ENCODE peak calls at places on chromosomes 4 and X, in four cellular contexts. One of them, this sample, is unnamed.

GRCh38 chr4:74714731-74715130 is 79.6 kb downstream of the BTC start:
- DNase-seq in HepG2: no peak
- DNase-seq in GM12878: no peak
- DNase-seq in K562: no peak
- DNase-seq in this sample: no peak

GRCh38 chrX:15816886-15817285 is 26.6 kb downstream of the ZRSR2 start:
- DNase-seq in HepG2: no peak
- DNase-seq in K562: no peak
- DNase-seq in GM12878: peak
- DNase-seq in this sample: no peak

GRCh38 chr4:182231503-182231902 is 11.7 kb upstream of the TENM3 start:
- DNase-seq in HepG2: no peak
- DNase-seq in K562: no peak
- DNase-seq in GM12878: no peak
- DNase-seq in this sample: no peak

GRCh38 chr4:17788956-17789355 is 7.5 kb upstream of the FAM184B start:
- DNase-seq in GM12878: no peak
- DNase-seq in HepG2: no peak
- DNase-seq in K562: no peak
- DNase-seq in this sample: no peak

GRCh38 chr4:148634476-148634875 is 192.3 kb upstream of the NR3C2 start:
- DNase-seq in GM12878: no peak
- DNase-seq in K562: no peak
- DNase-seq in HepG2: no peak
- DNase-seq in this sample: no peak

GRCh38 chr4:88734403-88734949 is 36.8 kb upstream of the NAP1L5 start:
- DNase-seq in K562: no peak
- DNase-seq in HepG2: no peak
- DNase-seq in GM12878: no peak
- DNase-seq in this sample: no peak

GRCh38 chr4:26345541-26345940 is 24.7 kb downstream of the RBPJ start:
- DNase-seq in HepG2: no peak
- DNase-seq in K562: no peak
- DNase-seq in GM12878: no peak
- DNase-seq in this sample: no peak

GRCh38 chr4:143251781-143252180 is 67.1 kb downstream of the USP38 start:
- DNase-seq in GM12878: no peak
- DNase-seq in HepG2: no peak
- DNase-seq in K562: no peak
- DNase-seq in this sample: no peak

GRCh38 chr4:187547281-187547680 is 448.3 kb upstream of the ZFP42 start:
- DNase-seq in GM12878: no peak
- DNase-seq in HepG2: no peak
- DNase-seq in K562: no peak
- DNase-seq in this sample: no peak

GRCh38 chrX:103616676-103617186 is 9.0 kb downstream of the TCEAL3 start:
- DNase-seq in GM12878: no peak
- DNase-seq in HepG2: no peak
- DNase-seq in K562: no peak
- DNase-seq in this sample: no peak

GRCh38 chr4:79947386-79947785 is 125.6 kb downstream of the ANTXR2 start:
- DNase-seq in K562: no peak
- DNase-seq in GM12878: no peak
- DNase-seq in HepG2: no peak
- DNase-seq in this sample: no peak

GRCh38 chrX:112840382-112841113 is at the start of gene AMOT:
- DNase-seq in K562: peak
- DNase-seq in HepG2: peak
- DNase-seq in GM12878: no peak
- DNase-seq in this sample: peak

GRCh38 chr4:168586926-168587325 is 90.1 kb downstream of the PALLD start:
- DNase-seq in HepG2: no peak
- DNase-seq in GM12878: no peak
- DNase-seq in K562: no peak
- DNase-seq in this sample: no peak

GRCh38 chrX:96756491-96756890 is 71.8 kb downstream of the DIAPH2 start:
- DNase-seq in K562: no peak
- DNase-seq in GM12878: no peak
- DNase-seq in HepG2: no peak
- DNase-seq in this sample: no peak

GRCh38 chr4:136337216-136337615 is 1195.1 kb downstream of the PCDH18 start:
- DNase-seq in K562: no peak
- DNase-seq in HepG2: no peak
- DNase-seq in GM12878: no peak
- DNase-seq in this sample: no peak

GRCh38 chr4:182648766-182649165 is 268.4 kb downstream of the DCTD start:
- DNase-seq in HepG2: no peak
- DNase-seq in GM12878: no peak
- DNase-seq in K562: no peak
- DNase-seq in this sample: no peak

GRCh38 chrX:27555514-27555913 is 34.6 kb upstream of the DCAF8L2 start:
- DNase-seq in HepG2: peak
- DNase-seq in GM12878: no peak
- DNase-seq in K562: no peak
- DNase-seq in this sample: peak

GRCh38 chrX:19599253-19599652 is 83.9 kb upstream of the MAP3K15 start:
- DNase-seq in GM12878: no peak
- DNase-seq in K562: no peak
- DNase-seq in HepG2: no peak
- DNase-seq in this sample: no peak

GRCh38 chr4:99845708-99846469 is 29.3 kb downstream of the DAPP1 start:
- DNase-seq in GM12878: no peak
- DNase-seq in HepG2: no peak
- DNase-seq in K562: no peak
- DNase-seq in this sample: no peak

GRCh38 chrX:41472231-41472815 is 25.2 kb downstream of the NYX start:
- DNase-seq in K562: no peak
- DNase-seq in GM12878: no peak
- DNase-seq in HepG2: no peak
- DNase-seq in this sample: no peak

GRCh38 chrX:83892433-83892832 is 31.5 kb downstream of the CYLC1 start:
- DNase-seq in GM12878: no peak
- DNase-seq in HepG2: no peak
- DNase-seq in K562: no peak
- DNase-seq in this sample: no peak

GRCh38 chrX:44873415-44874270 is 655 bp downstream of the KDM6A start:
- DNase-seq in GM12878: no peak
- DNase-seq in K562: peak
- DNase-seq in HepG2: no peak
- DNase-seq in this sample: peak

GRCh38 chrX:115561605-115562491 is 874 bp downstream of the PLS3 start:
- DNase-seq in HepG2: peak
- DNase-seq in GM12878: no peak
- DNase-seq in K562: no peak
- DNase-seq in this sample: peak

GRCh38 chrX:2928583-2929434 is at the start of gene ARSD:
- DNase-seq in HepG2: peak
- DNase-seq in K562: no peak
- DNase-seq in GM12878: no peak
- DNase-seq in this sample: no peak

GRCh38 chr4:129929052-129929451 is 833.1 kb downstream of the C4orf33 start:
- DNase-seq in GM12878: no peak
- DNase-seq in HepG2: no peak
- DNase-seq in K562: no peak
- DNase-seq in this sample: peak

GRCh38 chrX:20231598-20231997 is 35.1 kb downstream of the RPS6KA3 start:
- DNase-seq in K562: no peak
- DNase-seq in GM12878: no peak
- DNase-seq in HepG2: no peak
- DNase-seq in this sample: no peak

GRCh38 chrX:4671344-4671743 is 957.9 kb upstream of the PRKX start:
- DNase-seq in K562: no peak
- DNase-seq in HepG2: no peak
- DNase-seq in GM12878: no peak
- DNase-seq in this sample: no peak

GRCh38 chr4:138562544-138562961 is 320.4 kb upstream of the SLC7A11 start:
- DNase-seq in GM12878: peak
- DNase-seq in K562: no peak
- DNase-seq in HepG2: no peak
- DNase-seq in this sample: no peak

GRCh38 chr4:6463311-6464289 is 8.8 kb downstream of the PPP2R2C start:
- DNase-seq in GM12878: no peak
- DNase-seq in HepG2: no peak
- DNase-seq in K562: no peak
- DNase-seq in this sample: no peak

GRCh38 chr4:132614682-132615081 is 534.4 kb upstream of the PCDH10 start:
- DNase-seq in GM12878: no peak
- DNase-seq in K562: no peak
- DNase-seq in HepG2: no peak
- DNase-seq in this sample: no peak

GRCh38 chrX:3380603-3381002 is 34.2 kb upstream of the MXRA5 start:
- DNase-seq in GM12878: no peak
- DNase-seq in K562: no peak
- DNase-seq in HepG2: no peak
- DNase-seq in this sample: no peak

GRCh38 chrX:6228720-6229119 is at the start of gene NLGN4X:
- DNase-seq in K562: no peak
- DNase-seq in GM12878: no peak
- DNase-seq in HepG2: no peak
- DNase-seq in this sample: no peak

GRCh38 chr4:99117876-99118693 is 26.0 kb downstream of the ADH4 start:
- DNase-seq in K562: no peak
- DNase-seq in HepG2: peak
- DNase-seq in GM12878: no peak
- DNase-seq in this sample: no peak

GRCh38 chrX:320126-320783 is 1.7 kb upstream of the GTPBP6 start:
- DNase-seq in HepG2: no peak
- DNase-seq in GM12878: no peak
- DNase-seq in K562: no peak
- DNase-seq in this sample: no peak

GRCh38 chrX:94057385-94057784 is 383.4 kb downstream of the FAM133A start:
- DNase-seq in GM12878: no peak
- DNase-seq in HepG2: no peak
- DNase-seq in K562: no peak
- DNase-seq in this sample: no peak

GRCh38 chr4:152316969-152317368 is 218.9 kb downstream of the FBXW7 start:
- DNase-seq in K562: no peak
- DNase-seq in GM12878: no peak
- DNase-seq in HepG2: no peak
- DNase-seq in this sample: no peak

GRCh38 chr4:78268607-78269006 is 211.5 kb downstream of the FRAS1 start:
- DNase-seq in HepG2: no peak
- DNase-seq in K562: no peak
- DNase-seq in GM12878: no peak
- DNase-seq in this sample: no peak

GRCh38 chr4:78265006-78265405 is 207.9 kb downstream of the FRAS1 start:
- DNase-seq in GM12878: no peak
- DNase-seq in HepG2: no peak
- DNase-seq in K562: no peak
- DNase-seq in this sample: no peak

DNA sequence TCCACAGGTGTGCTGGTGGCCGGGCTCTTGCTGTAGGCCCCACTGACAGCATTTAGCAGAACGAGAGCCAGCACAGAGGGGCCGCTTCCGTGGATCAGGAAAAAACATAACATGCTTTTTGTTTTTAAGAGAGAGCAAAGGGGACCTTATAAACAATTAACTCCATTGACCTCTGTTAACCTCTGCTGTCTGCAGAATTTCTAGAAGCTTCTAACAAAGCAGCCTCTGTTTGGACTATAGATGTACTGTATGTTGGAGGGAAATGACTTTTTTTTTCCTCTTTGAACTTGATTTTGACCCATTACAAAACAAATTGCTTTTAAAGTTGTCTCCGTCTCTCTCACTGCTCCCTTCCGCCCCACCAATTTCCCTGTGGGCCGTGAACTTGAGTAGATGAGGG is 210.7 kb downstream of the FRAS1 start:
- DNase-seq in HepG2: no peak
- DNase-seq in K562: no peak
- DNase-seq in GM12878: no peak
- DNase-seq in this sample: no peak
- TF ChIP-seq TARDBP in HepG2: no peak
- TF ChIP-seq TARDBP in K562: no peak
- TF ChIP-seq TARDBP in GM12878: no peak
- TF ChIP-seq TARDBP in this sample: no peak

DNA sequence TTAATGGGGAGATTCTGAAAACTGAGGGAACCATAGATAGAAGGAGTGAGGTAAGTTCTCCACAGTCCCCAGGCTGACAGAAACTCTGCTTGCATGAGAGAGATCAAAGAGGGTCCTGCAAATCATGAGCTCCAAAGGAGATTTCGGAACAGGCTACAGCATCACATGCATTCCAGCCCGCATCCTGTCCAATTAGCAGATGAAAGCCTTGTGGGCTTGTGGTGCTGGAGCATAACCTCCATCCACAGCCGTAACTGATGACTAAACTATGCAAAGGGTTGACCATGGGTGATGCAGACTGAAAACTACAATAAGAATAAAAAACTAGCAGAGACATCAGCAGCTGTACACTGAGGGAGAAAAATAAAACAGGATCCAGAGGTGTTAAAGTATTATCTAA is 654.5 kb downstream of the TLL1 start:
- DNase-seq in GM12878: no peak
- DNase-seq in HepG2: no peak
- DNase-seq in K562: no peak
- DNase-seq in this sample: no peak
- TF ChIP-seq TARDBP in GM12878: no peak
- TF ChIP-seq TARDBP in HepG2: no peak
- TF ChIP-seq TARDBP in K562: no peak
- TF ChIP-seq TARDBP in this sample: no peak

GRCh38 chr4:15776871-15777648 is 1.1 kb upstream of the CD38 start:
- DNase-seq in K562: no peak
- DNase-seq in GM12878: no peak
- DNase-seq in HepG2: no peak
- DNase-seq in this sample: no peak

GRCh38 chr4:15778191-15778741 is at the start of gene CD38:
- DNase-seq in HepG2: no peak
- DNase-seq in K562: no peak
- DNase-seq in GM12878: peak
- DNase-seq in this sample: no peak

GRCh38 chr4:15771419-15772058 is 6.6 kb upstream of the CD38 start:
- DNase-seq in HepG2: no peak
- DNase-seq in GM12878: peak
- DNase-seq in K562: no peak
- DNase-seq in this sample: no peak

GRCh38 chr4:15777697-15778096 is 431 bp upstream of the CD38 start:
- DNase-seq in GM12878: no peak
- DNase-seq in HepG2: no peak
- DNase-seq in K562: no peak
- DNase-seq in this sample: no peak

GRCh38 chr4:15774020-15774420 is 4.1 kb upstream of the CD38 start:
- DNase-seq in HepG2: no peak
- DNase-seq in GM12878: no peak
- DNase-seq in K562: no peak
- DNase-seq in this sample: no peak
- TF ChIP-seq TARDBP in HepG2: no peak
- TF ChIP-seq TARDBP in GM12878: no peak
- TF ChIP-seq TARDBP in K562: no peak
- TF ChIP-seq TARDBP in this sample: no peak

GRCh38 chr4:77815651-77816050 is 3.5 kb downstream of the CNOT6L start:
- DNase-seq in GM12878: no peak
- DNase-seq in HepG2: no peak
- DNase-seq in K562: no peak
- DNase-seq in this sample: no peak
- TF ChIP-seq TARDBP in GM12878: no peak
- TF ChIP-seq TARDBP in HepG2: no peak
- TF ChIP-seq TARDBP in K562: no peak
- TF ChIP-seq TARDBP in this sample: no peak